ENCODE peak calls at places on chromosomes 3 and 15, in nine cellular contexts. One of them, this sample, is unnamed.

GRCh38 chr15:72276326-72276700 is 4.0 kb upstream of the PARP6 start:
- DNase-seq in stimulated activated CD4-positive, alpha-beta T cell treated with anti-CD3 and anti-CD28 coated beads, Interleukin-15, amount 100 ng/mL, for 1 hour: no peak
- DNase-seq in AG04450: no peak
- DNase-seq in ELR: no peak
- DNase-seq in NCI-H1092: no peak
- DNase-seq in C1 segment of cervical spinal cord: no peak
- DNase-seq in CD4-positive, alpha-beta T cell: no peak
- DNase-seq in fibroblast of the aortic adventitia: no peak
- DNase-seq in kidney glomerular epithelial cell: no peak
- DNase-seq in this sample: no peak

GRCh38 chr3:62995142-62995541 is 119.9 kb upstream of the CADPS start:
- DNase-seq in stimulated activated CD4-positive, alpha-beta T cell treated with anti-CD3 and anti-CD28 coated beads, Interleukin-15, amount 100 ng/mL, for 1 hour: no peak
- DNase-seq in AG04450: no peak
- DNase-seq in ELR: no peak
- DNase-seq in fibroblast of the aortic adventitia: no peak
- DNase-seq in CD4-positive, alpha-beta T cell: no peak
- DNase-seq in kidney glomerular epithelial cell: no peak
- DNase-seq in C1 segment of cervical spinal cord: no peak
- DNase-seq in NCI-H1092: no peak
- DNase-seq in this sample: no peak

GRCh38 chr3:149366031-149366430 is 11.4 kb downstream of the TM4SF1 start:
- DNase-seq in fibroblast of the aortic adventitia: no peak
- DNase-seq in stimulated activated CD4-positive, alpha-beta T cell treated with anti-CD3 and anti-CD28 coated beads, Interleukin-15, amount 100 ng/mL, for 1 hour: no peak
- DNase-seq in AG04450: no peak
- DNase-seq in CD4-positive, alpha-beta T cell: no peak
- DNase-seq in ELR: no peak
- DNase-seq in NCI-H1092: no peak
- DNase-seq in kidney glomerular epithelial cell: no peak
- DNase-seq in C1 segment of cervical spinal cord: no peak
- DNase-seq in this sample: no peak

GRCh38 chr3:10941972-10942371 is 50.6 kb upstream of the SLC6A1 start:
- DNase-seq in fibroblast of the aortic adventitia: no peak
- DNase-seq in ELR: peak
- DNase-seq in kidney glomerular epithelial cell: no peak
- DNase-seq in AG04450: no peak
- DNase-seq in stimulated activated CD4-positive, alpha-beta T cell treated with anti-CD3 and anti-CD28 coated beads, Interleukin-15, amount 100 ng/mL, for 1 hour: no peak
- DNase-seq in CD4-positive, alpha-beta T cell: no peak
- DNase-seq in NCI-H1092: no peak
- DNase-seq in C1 segment of cervical spinal cord: no peak
- DNase-seq in this sample: no peak

GRCh38 chr3:183827809-183828537 is 2.6 kb upstream of the MAP6D1 start:
- DNase-seq in ELR: no peak
- DNase-seq in C1 segment of cervical spinal cord: no peak
- DNase-seq in AG04450: no peak
- DNase-seq in CD4-positive, alpha-beta T cell: no peak
- DNase-seq in fibroblast of the aortic adventitia: no peak
- DNase-seq in stimulated activated CD4-positive, alpha-beta T cell treated with anti-CD3 and anti-CD28 coated beads, Interleukin-15, amount 100 ng/mL, for 1 hour: no peak
- DNase-seq in kidney glomerular epithelial cell: no peak
- DNase-seq in NCI-H1092: no peak
- DNase-seq in this sample: no peak

GRCh38 chr15:34713635-34714034 is 41.2 kb downstream of the GJD2 start:
- DNase-seq in fibroblast of the aortic adventitia: no peak
- DNase-seq in ELR: no peak
- DNase-seq in AG04450: no peak
- DNase-seq in CD4-positive, alpha-beta T cell: no peak
- DNase-seq in NCI-H1092: no peak
- DNase-seq in kidney glomerular epithelial cell: no peak
- DNase-seq in stimulated activated CD4-positive, alpha-beta T cell treated with anti-CD3 and anti-CD28 coated beads, Interleukin-15, amount 100 ng/mL, for 1 hour: no peak
- DNase-seq in C1 segment of cervical spinal cord: no peak
- DNase-seq in this sample: no peak

GRCh38 chr15:48021336-48022086 is 99.3 kb upstream of the SLC24A5 start:
- DNase-seq in NCI-H1092: peak
- DNase-seq in ELR: peak
- DNase-seq in stimulated activated CD4-positive, alpha-beta T cell treated with anti-CD3 and anti-CD28 coated beads, Interleukin-15, amount 100 ng/mL, for 1 hour: no peak
- DNase-seq in fibroblast of the aortic adventitia: no peak
- DNase-seq in AG04450: no peak
- DNase-seq in kidney glomerular epithelial cell: peak
- DNase-seq in CD4-positive, alpha-beta T cell: no peak
- DNase-seq in C1 segment of cervical spinal cord: no peak
- DNase-seq in this sample: peak

GRCh38 chr15:88649286-88649733 is 10.5 kb downstream of the ISG20 start:
- DNase-seq in ELR: peak
- DNase-seq in AG04450: peak
- DNase-seq in kidney glomerular epithelial cell: peak
- DNase-seq in stimulated activated CD4-positive, alpha-beta T cell treated with anti-CD3 and anti-CD28 coated beads, Interleukin-15, amount 100 ng/mL, for 1 hour: peak
- DNase-seq in fibroblast of the aortic adventitia: peak
- DNase-seq in NCI-H1092: no peak
- DNase-seq in CD4-positive, alpha-beta T cell: peak
- DNase-seq in C1 segment of cervical spinal cord: peak
- DNase-seq in this sample: no peak

GRCh38 chr3:12681089-12681488 is 17.2 kb upstream of the RAF1 start:
- DNase-seq in kidney glomerular epithelial cell: no peak
- DNase-seq in C1 segment of cervical spinal cord: no peak
- DNase-seq in CD4-positive, alpha-beta T cell: no peak
- DNase-seq in ELR: no peak
- DNase-seq in NCI-H1092: no peak
- DNase-seq in fibroblast of the aortic adventitia: no peak
- DNase-seq in stimulated activated CD4-positive, alpha-beta T cell treated with anti-CD3 and anti-CD28 coated beads, Interleukin-15, amount 100 ng/mL, for 1 hour: no peak
- DNase-seq in AG04450: no peak
- DNase-seq in this sample: no peak

GRCh38 chr3:10867384-10867783 is 51.4 kb downstream of the SLC6A11 start:
- DNase-seq in CD4-positive, alpha-beta T cell: no peak
- DNase-seq in ELR: peak
- DNase-seq in stimulated activated CD4-positive, alpha-beta T cell treated with anti-CD3 and anti-CD28 coated beads, Interleukin-15, amount 100 ng/mL, for 1 hour: no peak
- DNase-seq in fibroblast of the aortic adventitia: peak
- DNase-seq in AG04450: no peak
- DNase-seq in C1 segment of cervical spinal cord: no peak
- DNase-seq in kidney glomerular epithelial cell: no peak
- DNase-seq in NCI-H1092: no peak
- DNase-seq in this sample: no peak

GRCh38 chr15:53758412-53758811 is 1.1 kb downstream of the WDR72 start:
- DNase-seq in ELR: no peak
- DNase-seq in NCI-H1092: no peak
- DNase-seq in kidney glomerular epithelial cell: no peak
- DNase-seq in fibroblast of the aortic adventitia: no peak
- DNase-seq in stimulated activated CD4-positive, alpha-beta T cell treated with anti-CD3 and anti-CD28 coated beads, Interleukin-15, amount 100 ng/mL, for 1 hour: no peak
- DNase-seq in CD4-positive, alpha-beta T cell: no peak
- DNase-seq in AG04450: no peak
- DNase-seq in C1 segment of cervical spinal cord: no peak
- DNase-seq in this sample: no peak

GRCh38 chr15:58490405-58491150 is 58.8 kb downstream of the LIPC start:
- DNase-seq in AG04450: no peak
- DNase-seq in ELR: no peak
- DNase-seq in fibroblast of the aortic adventitia: no peak
- DNase-seq in kidney glomerular epithelial cell: no peak
- DNase-seq in NCI-H1092: no peak
- DNase-seq in CD4-positive, alpha-beta T cell: no peak
- DNase-seq in C1 segment of cervical spinal cord: no peak
- DNase-seq in stimulated activated CD4-positive, alpha-beta T cell treated with anti-CD3 and anti-CD28 coated beads, Interleukin-15, amount 100 ng/mL, for 1 hour: no peak
- DNase-seq in this sample: no peak

GRCh38 chr3:185402561-185402960 is 39.6 kb downstream of the MAP3K13 start:
- DNase-seq in C1 segment of cervical spinal cord: no peak
- DNase-seq in kidney glomerular epithelial cell: peak
- DNase-seq in fibroblast of the aortic adventitia: peak
- DNase-seq in CD4-positive, alpha-beta T cell: no peak
- DNase-seq in stimulated activated CD4-positive, alpha-beta T cell treated with anti-CD3 and anti-CD28 coated beads, Interleukin-15, amount 100 ng/mL, for 1 hour: no peak
- DNase-seq in ELR: no peak
- DNase-seq in AG04450: peak
- DNase-seq in NCI-H1092: peak
- DNase-seq in this sample: peak

GRCh38 chr15:40106203-40107161 is 2.2 kb downstream of the BMF start:
- DNase-seq in C1 segment of cervical spinal cord: peak
- DNase-seq in AG04450: no peak
- DNase-seq in kidney glomerular epithelial cell: no peak
- DNase-seq in fibroblast of the aortic adventitia: peak
- DNase-seq in NCI-H1092: no peak
- DNase-seq in stimulated activated CD4-positive, alpha-beta T cell treated with anti-CD3 and anti-CD28 coated beads, Interleukin-15, amount 100 ng/mL, for 1 hour: no peak
- DNase-seq in CD4-positive, alpha-beta T cell: no peak
- DNase-seq in ELR: no peak
- DNase-seq in this sample: no peak

GRCh38 chr3:2097641-2098191 is 950 bp upstream of the CNTN4 start:
- DNase-seq in CD4-positive, alpha-beta T cell: no peak
- DNase-seq in AG04450: no peak
- DNase-seq in fibroblast of the aortic adventitia: no peak
- DNase-seq in ELR: no peak
- DNase-seq in NCI-H1092: no peak
- DNase-seq in kidney glomerular epithelial cell: no peak
- DNase-seq in stimulated activated CD4-positive, alpha-beta T cell treated with anti-CD3 and anti-CD28 coated beads, Interleukin-15, amount 100 ng/mL, for 1 hour: no peak
- DNase-seq in C1 segment of cervical spinal cord: no peak
- DNase-seq in this sample: no peak

GRCh38 chr3:27326211-27326948 is 42.8 kb downstream of the NEK10 start:
- DNase-seq in NCI-H1092: no peak
- DNase-seq in kidney glomerular epithelial cell: no peak
- DNase-seq in fibroblast of the aortic adventitia: peak
- DNase-seq in AG04450: peak
- DNase-seq in CD4-positive, alpha-beta T cell: no peak
- DNase-seq in ELR: peak
- DNase-seq in stimulated activated CD4-positive, alpha-beta T cell treated with anti-CD3 and anti-CD28 coated beads, Interleukin-15, amount 100 ng/mL, for 1 hour: no peak
- DNase-seq in C1 segment of cervical spinal cord: no peak
- DNase-seq in this sample: no peak

GRCh38 chr3:32313723-32314473 is 75.4 kb downstream of the CMTM8 start:
- DNase-seq in ELR: peak
- DNase-seq in stimulated activated CD4-positive, alpha-beta T cell treated with anti-CD3 and anti-CD28 coated beads, Interleukin-15, amount 100 ng/mL, for 1 hour: no peak
- DNase-seq in NCI-H1092: no peak
- DNase-seq in AG04450: no peak
- DNase-seq in kidney glomerular epithelial cell: peak
- DNase-seq in CD4-positive, alpha-beta T cell: no peak
- DNase-seq in fibroblast of the aortic adventitia: peak
- DNase-seq in C1 segment of cervical spinal cord: no peak
- DNase-seq in this sample: no peak

GRCh38 chr3:152309535-152310317 is 41.0 kb downstream of the MBNL1 start:
- DNase-seq in NCI-H1092: no peak
- DNase-seq in CD4-positive, alpha-beta T cell: no peak
- DNase-seq in fibroblast of the aortic adventitia: peak
- DNase-seq in stimulated activated CD4-positive, alpha-beta T cell treated with anti-CD3 and anti-CD28 coated beads, Interleukin-15, amount 100 ng/mL, for 1 hour: no peak
- DNase-seq in C1 segment of cervical spinal cord: no peak
- DNase-seq in kidney glomerular epithelial cell: no peak
- DNase-seq in AG04450: no peak
- DNase-seq in ELR: peak
- DNase-seq in this sample: no peak

GRCh38 chr15:33722005-33722672 is 246.2 kb upstream of the CHRM5 start:
- DNase-seq in stimulated activated CD4-positive, alpha-beta T cell treated with anti-CD3 and anti-CD28 coated beads, Interleukin-15, amount 100 ng/mL, for 1 hour: no peak
- DNase-seq in fibroblast of the aortic adventitia: peak
- DNase-seq in kidney glomerular epithelial cell: peak
- DNase-seq in AG04450: no peak
- DNase-seq in CD4-positive, alpha-beta T cell: no peak
- DNase-seq in NCI-H1092: no peak
- DNase-seq in ELR: peak
- DNase-seq in C1 segment of cervical spinal cord: no peak
- DNase-seq in this sample: no peak

GRCh38 chr3:32421991-32422859 is 30.6 kb downstream of the CMTM7 start:
- DNase-seq in NCI-H1092: peak
- DNase-seq in CD4-positive, alpha-beta T cell: no peak
- DNase-seq in kidney glomerular epithelial cell: peak
- DNase-seq in stimulated activated CD4-positive, alpha-beta T cell treated with anti-CD3 and anti-CD28 coated beads, Interleukin-15, amount 100 ng/mL, for 1 hour: no peak
- DNase-seq in AG04450: no peak
- DNase-seq in C1 segment of cervical spinal cord: peak
- DNase-seq in fibroblast of the aortic adventitia: peak
- DNase-seq in ELR: peak
- DNase-seq in this sample: peak

GRCh38 chr3:67215690-67216089 is 217.6 kb downstream of the KBTBD8 start:
- DNase-seq in fibroblast of the aortic adventitia: no peak
- DNase-seq in kidney glomerular epithelial cell: no peak
- DNase-seq in AG04450: no peak
- DNase-seq in C1 segment of cervical spinal cord: no peak
- DNase-seq in ELR: no peak
- DNase-seq in stimulated activated CD4-positive, alpha-beta T cell treated with anti-CD3 and anti-CD28 coated beads, Interleukin-15, amount 100 ng/mL, for 1 hour: no peak
- DNase-seq in NCI-H1092: no peak
- DNase-seq in CD4-positive, alpha-beta T cell: no peak
- DNase-seq in this sample: no peak

GRCh38 chr15:85956515-85957275 is 123.0 kb upstream of the AGBL1 start:
- DNase-seq in C1 segment of cervical spinal cord: no peak
- DNase-seq in AG04450: no peak
- DNase-seq in NCI-H1092: no peak
- DNase-seq in fibroblast of the aortic adventitia: no peak
- DNase-seq in stimulated activated CD4-positive, alpha-beta T cell treated with anti-CD3 and anti-CD28 coated beads, Interleukin-15, amount 100 ng/mL, for 1 hour: no peak
- DNase-seq in CD4-positive, alpha-beta T cell: no peak
- DNase-seq in ELR: no peak
- DNase-seq in kidney glomerular epithelial cell: no peak
- DNase-seq in this sample: no peak

GRCh38 chr3:102074951-102075350 is 225.6 kb downstream of the NFKBIZ start:
- DNase-seq in AG04450: peak
- DNase-seq in NCI-H1092: no peak
- DNase-seq in CD4-positive, alpha-beta T cell: no peak
- DNase-seq in stimulated activated CD4-positive, alpha-beta T cell treated with anti-CD3 and anti-CD28 coated beads, Interleukin-15, amount 100 ng/mL, for 1 hour: no peak
- DNase-seq in ELR: no peak
- DNase-seq in C1 segment of cervical spinal cord: no peak
- DNase-seq in kidney glomerular epithelial cell: no peak
- DNase-seq in fibroblast of the aortic adventitia: no peak
- DNase-seq in this sample: no peak

GRCh38 chr3:45104715-45105711 is 41.2 kb downstream of the CDCP1 start:
- DNase-seq in CD4-positive, alpha-beta T cell: no peak
- DNase-seq in C1 segment of cervical spinal cord: no peak
- DNase-seq in ELR: peak
- DNase-seq in kidney glomerular epithelial cell: no peak
- DNase-seq in AG04450: peak
- DNase-seq in NCI-H1092: no peak
- DNase-seq in fibroblast of the aortic adventitia: peak
- DNase-seq in stimulated activated CD4-positive, alpha-beta T cell treated with anti-CD3 and anti-CD28 coated beads, Interleukin-15, amount 100 ng/mL, for 1 hour: no peak
- DNase-seq in this sample: no peak

GRCh38 chr15:80779658-80780415 is 667 bp downstream of the CEMIP start:
- DNase-seq in stimulated activated CD4-positive, alpha-beta T cell treated with anti-CD3 and anti-CD28 coated beads, Interleukin-15, amount 100 ng/mL, for 1 hour: no peak
- DNase-seq in kidney glomerular epithelial cell: no peak
- DNase-seq in C1 segment of cervical spinal cord: no peak
- DNase-seq in fibroblast of the aortic adventitia: peak
- DNase-seq in ELR: peak
- DNase-seq in AG04450: no peak
- DNase-seq in NCI-H1092: no peak
- DNase-seq in CD4-positive, alpha-beta T cell: no peak
- DNase-seq in this sample: peak

GRCh38 chr3:196569003-196569516 is 600 bp downstream of the FBXO45 start:
- DNase-seq in AG04450: no peak
- DNase-seq in CD4-positive, alpha-beta T cell: peak
- DNase-seq in kidney glomerular epithelial cell: peak
- DNase-seq in NCI-H1092: peak
- DNase-seq in ELR: peak
- DNase-seq in stimulated activated CD4-positive, alpha-beta T cell treated with anti-CD3 and anti-CD28 coated beads, Interleukin-15, amount 100 ng/mL, for 1 hour: peak
- DNase-seq in fibroblast of the aortic adventitia: peak
- DNase-seq in C1 segment of cervical spinal cord: no peak
- DNase-seq in this sample: peak

GRCh38 chr15:73325191-73325980 is 43.4 kb downstream of the HCN4 start:
- DNase-seq in kidney glomerular epithelial cell: no peak
- DNase-seq in C1 segment of cervical spinal cord: no peak
- DNase-seq in AG04450: no peak
- DNase-seq in stimulated activated CD4-positive, alpha-beta T cell treated with anti-CD3 and anti-CD28 coated beads, Interleukin-15, amount 100 ng/mL, for 1 hour: no peak
- DNase-seq in fibroblast of the aortic adventitia: no peak
- DNase-seq in CD4-positive, alpha-beta T cell: no peak
- DNase-seq in NCI-H1092: no peak
- DNase-seq in ELR: no peak
- DNase-seq in this sample: no peak

GRCh38 chr3:188693435-188693834 is 478.3 kb upstream of the TPRG1 start:
- DNase-seq in ELR: no peak
- DNase-seq in NCI-H1092: no peak
- DNase-seq in kidney glomerular epithelial cell: no peak
- DNase-seq in CD4-positive, alpha-beta T cell: no peak
- DNase-seq in AG04450: no peak
- DNase-seq in stimulated activated CD4-positive, alpha-beta T cell treated with anti-CD3 and anti-CD28 coated beads, Interleukin-15, amount 100 ng/mL, for 1 hour: no peak
- DNase-seq in C1 segment of cervical spinal cord: no peak
- DNase-seq in fibroblast of the aortic adventitia: no peak
- DNase-seq in this sample: no peak

GRCh38 chr3:193711964-193712598 is 119.1 kb downstream of the OPA1 start:
- DNase-seq in stimulated activated CD4-positive, alpha-beta T cell treated with anti-CD3 and anti-CD28 coated beads, Interleukin-15, amount 100 ng/mL, for 1 hour: no peak
- DNase-seq in AG04450: no peak
- DNase-seq in kidney glomerular epithelial cell: no peak
- DNase-seq in NCI-H1092: peak
- DNase-seq in ELR: no peak
- DNase-seq in C1 segment of cervical spinal cord: no peak
- DNase-seq in CD4-positive, alpha-beta T cell: no peak
- DNase-seq in fibroblast of the aortic adventitia: no peak
- DNase-seq in this sample: peak

GRCh38 chr3:113275876-113276580 is 64.7 kb downstream of the BOC start:
- DNase-seq in ELR: peak
- DNase-seq in fibroblast of the aortic adventitia: peak
- DNase-seq in CD4-positive, alpha-beta T cell: no peak
- DNase-seq in AG04450: no peak
- DNase-seq in kidney glomerular epithelial cell: peak
- DNase-seq in C1 segment of cervical spinal cord: peak
- DNase-seq in stimulated activated CD4-positive, alpha-beta T cell treated with anti-CD3 and anti-CD28 coated beads, Interleukin-15, amount 100 ng/mL, for 1 hour: no peak
- DNase-seq in NCI-H1092: peak
- DNase-seq in this sample: peak

GRCh38 chr15:69757186-69757585 is 304.6 kb downstream of the RPLP1 start:
- DNase-seq in C1 segment of cervical spinal cord: no peak
- DNase-seq in ELR: peak
- DNase-seq in stimulated activated CD4-positive, alpha-beta T cell treated with anti-CD3 and anti-CD28 coated beads, Interleukin-15, amount 100 ng/mL, for 1 hour: peak
- DNase-seq in fibroblast of the aortic adventitia: no peak
- DNase-seq in AG04450: no peak
- DNase-seq in kidney glomerular epithelial cell: no peak
- DNase-seq in NCI-H1092: no peak
- DNase-seq in CD4-positive, alpha-beta T cell: no peak
- DNase-seq in this sample: no peak

This sample was measured in NCI-H774.